ENCODE peak calls at places on chromosomes 4 and X, in four cellular contexts. W is heart left ventricle, L is GM12878, M is IMR-90. J is an unnamed sample.

GRCh38 chr4:156710571-156711195 is 260.9 kb downstream of the PDGFC start:
- DNase-seq in W (no peak), L (no peak), M (peak; percentile 44), J (no peak)

GRCh38 chrX:129648514-129649267 is 6.1 kb downstream of the APLN start:
- DNase-seq in W (no peak), L (no peak), M (no peak), J (no peak)

GRCh38 chr4:143089847-143090246 is 94.9 kb upstream of the USP38 start:
- DNase-seq in W (no peak), L (no peak), M (no peak), J (no peak)

GRCh38 chr4:119103263-119103662 is 32.4 kb upstream of the MYOZ2 start:
- DNase-seq in W (no peak), L (no peak), M (peak; percentile 99), J (no peak)

GRCh38 chr4:11748169-11748872 is 319.6 kb upstream of the HS3ST1 start:
- DNase-seq in W (no peak), L (no peak), M (peak; percentile 87), J (no peak)

GRCh38 chr4:120319230-120319761 is 252.6 kb upstream of the MAD2L1 start:
- DNase-seq in W (no peak), L (no peak), M (no peak), J (no peak)

GRCh38 chr4:48173055-48173991 is 39.3 kb upstream of the TXK start:
- DNase-seq in W (no peak), L (peak; percentile 55), M (peak; percentile 90), J (no peak)

GRCh38 chr4:184821242-184821641 is 4.5 kb downstream of the ACSL1 start:
- DNase-seq in W (no peak), L (no peak), M (no peak), J (no peak)

GRCh38 chrX:9495496-9495895 is 30.6 kb downstream of the TBL1X start:
- DNase-seq in W (no peak), L (no peak), M (no peak), J (no peak)

GRCh38 chr4:144267084-144267483 is 126.6 kb upstream of the GYPA start:
- DNase-seq in W (no peak), L (no peak), M (no peak), J (no peak)

GRCh38 chrX:13212191-13212651 is 107.6 kb downstream of the ATXN3L start:
- DNase-seq in W (no peak), L (no peak), M (peak; percentile 13), J (no peak)

GRCh38 chr4:172124656-172125308 is 311.6 kb downstream of the GALNTL6 start:
- DNase-seq in W (no peak), L (no peak), M (no peak), J (no peak)

GRCh38 chr4:35038079-35038805 is 1206.1 kb downstream of the ARAP2 start:
- DNase-seq in W (no peak), L (no peak), M (no peak), J (no peak)

GRCh38 chr4:112418092-112418491 is 97.9 kb downstream of the NEUROG2 start:
- DNase-seq in W (no peak), L (no peak), M (no peak), J (no peak)

GRCh38 chr4:110620352-110621327 is 2.2 kb downstream of the PITX2 start:
- DNase-seq in W (no peak), L (no peak), M (no peak), J (no peak)

GRCh38 chr4:184347251-184348239 is 126.8 kb downstream of the IRF2 start:
- DNase-seq in W (peak; percentile 61), L (peak; percentile 97), M (peak; percentile 68), J (no peak)

GRCh38 chr4:184988611-184989010 is 29.7 kb upstream of the HELT start:
- DNase-seq in W (no peak), L (no peak), M (no peak), J (no peak)

GRCh38 chrX:118974088-118974907 is at the start of gene LONRF3:
- DNase-seq in W (peak; percentile 68), L (no peak), M (peak; percentile 3), J (peak; percentile 88)

GRCh38 chr4:100166297-100167034 is 23.8 kb downstream of the DDIT4L start:
- DNase-seq in W (no peak), L (no peak), M (no peak), J (no peak)

GRCh38 chr4:140675599-140676231 is 80.5 kb downstream of the TBC1D9 start:
- DNase-seq in W (no peak), L (no peak), M (peak; percentile 38), J (no peak)

GRCh38 chr4:179110816-179111215 is 1668.6 kb upstream of the AGA start:
- DNase-seq in W (no peak), L (no peak), M (no peak), J (no peak)

GRCh38 chr4:53601251-53601764 is 10.0 kb upstream of the LNX1 start:
- DNase-seq in W (no peak), L (no peak), M (no peak), J (peak; percentile 23)

GRCh38 chrX:43882294-43882681 is at the start of gene MAOB:
- DNase-seq in W (peak; percentile 58), L (no peak), M (no peak), J (peak; percentile 63)

GRCh38 chrX:149962859-149963757 is 24.8 kb upstream of the EOLA2 start:
- DNase-seq in W (peak; percentile 31), L (peak; percentile 5), M (peak; percentile 69), J (peak; percentile 60)

GRCh38 chrX:27008486-27008885 is 454.7 kb downstream of the PPP4R3C start:
- DNase-seq in W (no peak), L (no peak), M (no peak), J (no peak)

GRCh38 chr4:71009796-71010588 is 16.5 kb downstream of the DCK start:
- DNase-seq in W (no peak), L (no peak), M (peak; percentile 56), J (no peak)

GRCh38 chrX:57900961-57901360 is 9.3 kb downstream of the ZXDA start:
- DNase-seq in W (no peak), L (no peak), M (peak; percentile 21), J (no peak)

GRCh38 chr4:56388311-56388710 is 1.0 kb upstream of the AASDH start:
- DNase-seq in W (no peak), L (no peak), M (no peak), J (no peak)

GRCh38 chr4:128879283-128879682 is 69.8 kb downstream of the JADE1 start:
- DNase-seq in W (no peak), L (no peak), M (no peak), J (no peak)

GRCh38 chr4:80263541-80264351 is 2.7 kb upstream of the FGF5 start:
- DNase-seq in W (no peak), L (no peak), M (no peak), J (no peak)

GRCh38 chrX:24271262-24271661 is 42.6 kb downstream of the SUPT20HL2 start:
- DNase-seq in W (no peak), L (no peak), M (no peak), J (no peak)

GRCh38 chr4:20618010-20618409 is 82.2 kb upstream of the PACRGL start:
- DNase-seq in W (peak; percentile 50), L (no peak), M (no peak), J (peak; percentile 19)

GRCh38 chrX:141180851-141181250 is 3.9 kb upstream of the LDOC1 start:
- DNase-seq in W (no peak), L (no peak), M (no peak), J (no peak)

GRCh38 chr4:76993787-76994641 is 44.5 kb downstream of the SEPTIN11 start:
- DNase-seq in W (no peak), L (peak; percentile 73), M (no peak), J (no peak)

GRCh38 chrX:111483876-111484275 is 27.6 kb upstream of the SERTM2 start:
- DNase-seq in W (no peak), L (no peak), M (no peak), J (no peak)
- H3K27me3 ChIP-seq in W (no peaks in the 10 kb centered on the region), L (no peaks in the 10 kb centered on the region), M (no peaks in the 10 kb centered on the region), J (no peaks in the 10 kb centered on the region)

GRCh38 chr4:38800956-38801450 is 3.6 kb downstream of the TLR1 start:
- DNase-seq in W (no peak), L (no peak), M (no peak), J (no peak)
- TF ChIP-seq POLR2A in W (no peak), L (no peak), M (no peak), J (no peak)

DNA sequence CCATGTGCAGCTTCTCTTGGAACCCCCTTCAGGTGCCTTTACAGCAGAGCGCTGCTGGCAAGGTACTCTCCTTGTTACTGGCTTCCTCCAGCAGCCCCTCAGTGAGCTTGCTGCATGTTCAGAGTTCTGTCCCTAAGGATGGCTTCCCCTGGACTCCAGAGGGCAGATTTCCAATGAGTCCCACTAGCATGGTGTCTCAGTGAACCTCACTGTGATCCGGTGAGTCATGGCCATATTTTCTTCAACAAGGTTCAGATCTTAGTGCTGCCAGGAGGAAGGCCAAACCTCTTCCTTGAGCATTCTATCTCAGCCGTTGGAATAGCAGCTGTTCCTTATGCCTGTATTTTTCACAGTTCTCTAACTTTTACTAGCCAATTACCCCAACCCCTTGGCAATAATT is 98.8 kb downstream of the CASK start:
- DNase-seq in W (no peak), L (no peak), M (peak; percentile 71), J (no peak)
- H3K27ac ChIP-seq in W (no peak overlapping the region), L (no peak overlapping the region), M (no peak overlapping the region), J (no peak overlapping the region)

DNA sequence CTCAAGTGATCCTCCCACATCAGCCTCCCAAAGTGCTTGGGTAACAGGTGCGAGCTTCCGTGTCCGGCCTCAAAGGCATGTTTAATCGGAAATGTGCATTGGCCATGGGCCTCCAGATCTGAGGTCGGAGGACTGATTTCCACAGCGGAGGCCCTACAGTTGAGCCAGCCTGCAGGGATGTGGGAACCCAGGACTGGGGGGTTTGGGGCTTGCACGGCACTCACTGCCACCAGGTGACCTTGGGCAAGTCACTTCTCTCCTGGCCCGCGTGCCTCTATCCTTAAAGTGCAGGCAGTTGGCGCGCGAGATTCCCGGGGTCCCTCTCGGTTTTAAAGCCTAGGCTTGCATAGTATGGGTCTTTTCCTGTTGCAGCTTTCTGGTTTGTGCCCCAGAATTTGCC is 18.3 kb upstream of the WFS1 start:
- DNase-seq in W (no peak), L (no peak), M (no peak), J (no peak)
- H3K27me3 ChIP-seq in W (peaks cover 34% of the 10 kb centered on the region), L (peaks cover 3% of the 10 kb centered on the region), M (peaks cover 41% of the 10 kb centered on the region), J (no peaks in the 10 kb centered on the region)

DNA sequence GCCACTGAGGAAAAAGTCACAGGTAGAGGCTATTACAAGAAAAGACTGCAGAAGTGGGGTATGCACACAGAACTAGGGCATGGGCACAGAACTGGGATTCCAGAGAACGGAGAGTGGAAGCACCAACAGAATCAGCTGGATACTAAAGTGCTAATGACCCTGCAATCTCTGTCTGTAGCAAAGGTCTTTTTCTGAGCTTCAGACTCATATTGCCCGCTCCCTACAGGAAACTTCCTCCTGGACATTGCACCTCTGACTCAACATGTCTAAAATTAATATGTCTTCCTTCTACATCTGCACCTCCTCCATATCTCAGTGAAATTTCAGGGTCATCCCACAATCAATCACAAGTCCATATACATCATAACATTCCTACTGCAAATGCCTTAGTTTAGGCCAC is 5.3 kb upstream of the CAMK2D start:
- DNase-seq in W (no peak), L (no peak), M (no peak), J (no peak)
- TF ChIP-seq POLR2A in W (no peak), L (no peak), M (no peak), J (no peak)

GRCh38 chr4:123060039-123060770 is 137.8 kb upstream of the NUDT6 start:
- DNase-seq in W (no peak), L (no peak), M (no peak), J (no peak)
- H3K27ac ChIP-seq in W (no peak overlapping the region), L (no peak overlapping the region), M (no peak overlapping the region), J (no peak overlapping the region)